ENCODE peak calls at places on chromosomes 13 and 19, in five cellular contexts. F is PC-3, J is neural progenitor cell, H is HCT116, X is hepatocyte. N is an unnamed sample.
A peak's percentile ranks its signal among the peaks of the same experiment; 100 is the strongest.

GRCh38 chr19:45790942-45791341 is 1.7 kb downstream of the DMWD start:
- DNase-seq in F (no peak), J (no peak), H (no peak), X (no peak), N (no peak)

GRCh38 chr19:6259312-6259861 is 20.4 kb downstream of the MLLT1 start:
- DNase-seq in F (no peak), J (no peak), H (no peak), X (no peak), N (no peak)

GRCh38 chr13:98523455-98524102 is 53.3 kb downstream of the STK24 start:
- DNase-seq in F (no peak), J (no peak), H (no peak), X (no peak), N (no peak)

GRCh38 chr19:54310543-54310942 is 2.4 kb downstream of the LILRA5 start:
- DNase-seq in F (no peak), J (no peak), H (no peak), X (no peak), N (no peak)

GRCh38 chr13:22915442-22916082 is 265.2 kb upstream of the SGCG start:
- DNase-seq in F (no peak), J (peak; percentile 84), H (peak; percentile 22), X (peak; percentile 77), N (peak; percentile 56)

GRCh38 chr19:41341669-41342490 is 11.8 kb downstream of the TGFB1 start:
- DNase-seq in F (no peak), J (no peak), H (no peak), X (no peak), N (no peak)

GRCh38 chr13:81745391-81745790 is 1404.5 kb upstream of the SPRY2 start:
- DNase-seq in F (no peak), J (no peak), H (no peak), X (no peak), N (no peak)

GRCh38 chr13:22848539-22849052 is 332.2 kb upstream of the SGCG start:
- DNase-seq in F (no peak), J (peak; percentile 71), H (no peak), X (peak; percentile 14), N (no peak)

GRCh38 chr19:30631035-30631375 is 258.8 kb downstream of the ZNF536 start:
- DNase-seq in F (no peak), J (no peak), H (no peak), X (no peak), N (no peak)

GRCh38 chr13:98507060-98507797 is 69.7 kb downstream of the STK24 start:
- DNase-seq in F (peak; percentile 9), J (peak; percentile 79), H (no peak), X (peak; percentile 71), N (peak; percentile 50)

GRCh38 chr13:60797112-60797511 is 400.1 kb downstream of the TDRD3 start:
- DNase-seq in F (no peak), J (no peak), H (no peak), X (no peak), N (no peak)

GRCh38 chr13:95607363-95607762 is 37.1 kb downstream of the DZIP1 start:
- DNase-seq in F (peak; percentile 78), J (no peak), H (no peak), X (no peak), N (peak; percentile 61)

GRCh38 chr19:4232614-4233281 is 3.4 kb downstream of the EBI3 start:
- DNase-seq in F (no peak), J (no peak), H (no peak), X (no peak), N (no peak)

GRCh38 chr19:14536926-14537692 is 7.7 kb downstream of the TECR start:
- DNase-seq in F (peak; percentile 88), J (peak; percentile 95), H (peak; percentile 88), X (peak; percentile 87), N (peak; percentile 50)

GRCh38 chr13:98059276-98059675 is 83.6 kb upstream of the FARP1 start:
- DNase-seq in F (no peak), J (peak; percentile 45), H (no peak), X (no peak), N (no peak)

GRCh38 chr19:35115538-35115951 is at the start of gene FXYD3:
- DNase-seq in F (peak; percentile 34), J (no peak), H (no peak), X (no peak), N (no peak)

GRCh38 chr19:50311723-50312635 is 17.2 kb downstream of the KCNC3 start:
- DNase-seq in F (peak; percentile 56), J (peak; percentile 82), H (no peak), X (peak; percentile 62), N (peak; percentile 13)

GRCh38 chr19:47273313-47274070 is 1.2 kb upstream of the INAFM1 start:
- DNase-seq in F (peak; percentile 79), J (peak; percentile 96), H (peak; percentile 75), X (peak; percentile 97), N (peak; percentile 98)

GRCh38 chr13:30705672-30706071 is 29.7 kb upstream of the ALOX5AP start:
- DNase-seq in F (peak; percentile 80), J (no peak), H (no peak), X (peak; percentile 29), N (no peak)

GRCh38 chr19:1105217-1105872 is 1.6 kb downstream of the GPX4 start:
- DNase-seq in F (peak; percentile 34), J (no peak), H (no peak), X (no peak), N (peak; percentile 72)

GRCh38 chr13:79987323-79987722 is 353.6 kb downstream of the SPRY2 start:
- DNase-seq in F (peak; percentile 69), J (no peak), H (no peak), X (no peak), N (peak; percentile 74)

GRCh38 chr19:54162241-54162805 is 2.8 kb upstream of the LENG1 start:
- DNase-seq in F (peak; percentile 86), J (peak; percentile 83), H (peak; percentile 65), X (peak; percentile 91), N (peak; percentile 87)

GRCh38 chr19:31232220-31232619 is 117.0 kb downstream of the TSHZ3 start:
- DNase-seq in F (no peak), J (peak; percentile 41), H (no peak), X (no peak), N (peak; percentile 40)

GRCh38 chr13:98476538-98476966 is 100.4 kb downstream of the STK24 start:
- DNase-seq in F (peak; percentile 82), J (no peak), H (peak; percentile 64), X (no peak), N (peak; percentile 95)

GRCh38 chr13:73385848-73386247 is 327.0 kb downstream of the KLF5 start:
- DNase-seq in F (no peak), J (no peak), H (no peak), X (no peak), N (no peak)

GRCh38 chr19:33335446-33335845 is 33.1 kb upstream of the CEBPA start:
- DNase-seq in F (no peak), J (no peak), H (no peak), X (no peak), N (no peak)

GRCh38 chr19:33333615-33334014 is 31.3 kb upstream of the CEBPA start:
- DNase-seq in F (peak; percentile 8), J (no peak), H (no peak), X (no peak), N (no peak)

GRCh38 chr19:33332248-33332647 is 29.9 kb upstream of the CEBPA start:
- DNase-seq in F (no peak), J (no peak), H (no peak), X (no peak), N (no peak)

GRCh38 chr19:33333151-33333550 is 30.8 kb upstream of the CEBPA start:
- DNase-seq in F (no peak), J (no peak), H (no peak), X (no peak), N (no peak)

GRCh38 chr19:33334271-33334670 is 31.9 kb upstream of the CEBPA start:
- DNase-seq in F (no peak), J (no peak), H (no peak), X (no peak), N (no peak)
- TF ChIP-seq EZH2phosphoT487 in F (no peak), J (no peak), H (no peak), X (no peak), N (no peak)

GRCh38 chr13:52597676-52598075 is 44.6 kb upstream of the HNRNPA1L2 start:
- DNase-seq in F (no peak), J (no peak), H (no peak), X (no peak), N (no peak)

GRCh38 chr13:52600666-52601065 is 41.6 kb upstream of the HNRNPA1L2 start:
- DNase-seq in F (no peak), J (no peak), H (no peak), X (no peak), N (peak; percentile 46)

GRCh38 chr13:52599853-52600603 is 42.2 kb upstream of the HNRNPA1L2 start:
- DNase-seq in F (no peak), J (peak; percentile 71), H (no peak), X (peak; percentile 57), N (peak; percentile 67)

DNA sequence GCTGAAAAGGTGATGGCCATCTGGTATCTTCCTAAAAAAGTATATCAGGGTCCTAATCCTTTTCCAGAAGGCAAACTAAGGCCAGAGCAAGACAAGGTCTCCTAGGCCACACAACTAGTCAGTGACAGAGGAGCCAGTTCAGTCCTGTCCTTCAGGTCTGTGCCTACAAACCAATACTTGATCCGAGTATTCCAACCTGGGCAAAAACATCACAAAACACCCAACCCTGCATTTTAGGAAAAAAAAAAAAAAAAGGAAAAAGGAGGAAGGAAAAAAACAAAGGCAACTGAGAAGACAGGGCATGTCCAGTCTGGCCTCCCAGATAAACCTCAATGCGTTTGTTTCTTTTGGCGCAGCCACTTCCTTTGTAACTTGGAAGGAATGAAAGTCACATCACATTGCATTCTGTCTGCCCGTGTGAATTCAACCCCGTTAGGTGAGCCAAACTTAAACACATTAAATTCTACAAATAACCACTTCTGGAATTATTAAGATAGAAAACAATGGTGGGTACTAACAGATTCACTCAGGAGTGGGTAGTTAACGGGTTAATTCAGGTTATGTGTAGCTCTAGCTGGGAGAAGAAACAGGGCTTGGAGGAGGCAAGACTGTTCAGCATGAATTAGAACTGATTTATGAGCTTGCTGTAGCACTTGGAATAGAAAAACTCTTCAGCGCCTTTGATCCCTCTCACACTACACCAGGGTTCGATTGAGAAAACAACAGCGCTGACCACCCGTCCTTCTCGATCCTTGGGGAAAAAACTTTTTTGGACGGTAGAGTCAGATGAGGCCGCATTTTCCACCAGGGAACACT is 43.0 kb upstream of the HNRNPA1L2 start:
- DNase-seq in F (no peak), J (peak; percentile 23), H (no peak), X (no peak), N (peak; percentile 81)
- TF ChIP-seq EZH2phosphoT487 in F (no peak), J (no peak), H (no peak), X (no peak), N (no peak)

DNA sequence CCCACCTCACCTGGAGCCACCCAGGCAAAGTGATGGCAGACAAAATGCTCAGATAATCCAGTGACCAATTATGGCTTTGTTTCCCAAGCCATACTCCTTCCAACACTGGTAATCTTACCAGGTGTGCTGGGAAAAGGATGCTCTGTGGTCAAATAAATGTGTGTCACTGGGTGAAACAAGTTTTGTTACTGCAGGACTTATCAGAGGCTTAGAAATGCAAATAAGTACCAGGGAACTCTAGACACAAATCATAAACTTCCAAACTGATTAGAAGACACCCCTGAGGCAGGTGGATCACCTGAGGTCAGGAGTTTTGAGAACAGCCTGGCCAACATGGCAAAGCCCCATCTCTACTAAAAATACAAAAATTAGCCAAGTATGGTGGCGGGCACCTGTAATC is 26.4 kb downstream of the PIN1 start:
- DNase-seq in F (no peak), J (no peak), H (no peak), X (no peak), N (no peak)
- TF ChIP-seq EZH2phosphoT487 in F (no peak), J (no peak), H (no peak), X (no peak), N (no peak)

DNA sequence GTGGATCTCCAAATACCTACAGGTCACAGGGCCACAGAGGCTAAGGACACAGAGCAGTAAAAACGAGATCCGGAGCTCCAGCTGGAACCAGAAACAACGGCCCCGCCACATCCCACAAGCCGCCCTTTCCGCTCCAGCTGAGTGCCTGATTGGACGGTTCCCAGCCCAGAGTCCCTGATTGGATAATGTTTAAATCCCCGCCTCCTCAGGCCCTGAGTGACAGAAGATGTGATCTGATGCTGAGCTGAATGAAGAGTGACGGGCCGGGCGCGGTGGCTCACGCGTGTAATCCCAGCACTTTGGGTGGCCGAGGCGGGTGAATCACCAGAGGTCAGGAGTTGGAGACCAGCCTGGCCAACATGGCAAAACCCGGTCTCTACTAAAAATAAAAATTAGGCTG is at the start of gene ZNF99:
- DNase-seq in F (no peak), J (no peak), H (no peak), X (no peak), N (no peak)
- TF ChIP-seq EZH2phosphoT487 in F (no peak), J (no peak), H (no peak), X (no peak), N (no peak)